ENCODE peak calls at places on chromosomes 13 and 19, in four cellular contexts. Y is K562, G is HCT116, I is HepG2. U is an unnamed sample.

GRCh38 chr19:947707-948533 is 22.1 kb downstream of the ARID3A start:
- DNase-seq in Y (no peak), G (no peak), I (no peak), U (no peak)

GRCh38 chr13:99805361-99805760 is 166.2 kb downstream of the ZIC5 start:
- DNase-seq in Y (no peak), G (no peak), I (no peak), U (no peak)

GRCh38 chr13:77422724-77423123 is 95.8 kb upstream of the MYCBP2 start:
- DNase-seq in Y (no peak), G (no peak), I (no peak), U (no peak)

GRCh38 chr13:112850273-112850672 is 118.7 kb upstream of the MCF2L start:
- DNase-seq in Y (no peak), G (no peak), I (no peak), U (no peak)

GRCh38 chr19:38401148-38401547 is 1.7 kb upstream of the FAM98C start:
- DNase-seq in Y (no peak), G (no peak), I (peak), U (no peak)

GRCh38 chr19:6890938-6891337 is 3.6 kb downstream of the ADGRE1 start:
- DNase-seq in Y (no peak), G (no peak), I (no peak), U (no peak)

GRCh38 chr13:70523622-70524021 is 415.4 kb upstream of the KLHL1 start:
- DNase-seq in Y (no peak), G (no peak), I (no peak), U (no peak)

GRCh38 chr19:29671393-29672076 is 6.3 kb downstream of the PLEKHF1 start:
- DNase-seq in Y (peak), G (no peak), I (peak), U (no peak)

GRCh38 chr13:42354246-42355117 is 82.5 kb downstream of the AKAP11 start:
- DNase-seq in Y (peak), G (no peak), I (no peak), U (no peak)

GRCh38 chr19:39131255-39131755 is 5.7 kb downstream of the PAK4 start:
- DNase-seq in Y (no peak), G (no peak), I (no peak), U (no peak)

GRCh38 chr19:8702350-8702749 is 3.8 kb upstream of the ACTL9 start:
- DNase-seq in Y (peak), G (no peak), I (no peak), U (no peak)

GRCh38 chr13:43861863-43862262 is 17.7 kb downstream of the CCDC122 start:
- DNase-seq in Y (no peak), G (no peak), I (no peak), U (no peak)

GRCh38 chr13:35475960-35476943 is at the start of gene MAB21L1:
- DNase-seq in Y (no peak), G (no peak), I (no peak), U (no peak)

GRCh38 chr13:32627793-32628192 is 41.5 kb downstream of the PDS5B start:
- DNase-seq in Y (no peak), G (no peak), I (no peak), U (no peak)

GRCh38 chr13:51895906-51896888 is 34.4 kb downstream of the CCDC70 start:
- DNase-seq in Y (peak), G (peak), I (peak), U (peak)
- TF ChIP-seq TCF7L2 in Y (no peak), G (no peak), I (no peak), U (no peak)

GRCh38 chr13:22839554-22840286 is 341.1 kb upstream of the SGCG start:
- DNase-seq in Y (peak), G (no peak), I (no peak), U (no peak)
- H3K4me3 ChIP-seq in Y (no peak), G (no peak), I (no peak), U (no peak)

GRCh38 chr19:18867199-18867598 is 28.8 kb downstream of the CERS1 start:
- DNase-seq in Y (no peak), G (no peak), I (no peak), U (no peak)

GRCh38 chr19:18866800-18867123 is 29.2 kb downstream of the CERS1 start:
- DNase-seq in Y (no peak), G (no peak), I (no peak), U (no peak)

GRCh38 chr19:18867751-18868150 is 28.2 kb downstream of the CERS1 start:
- DNase-seq in Y (no peak), G (no peak), I (no peak), U (no peak)

GRCh38 chr19:18865106-18865972 is 30.6 kb downstream of the CERS1 start:
- DNase-seq in Y (no peak), G (no peak), I (no peak), U (no peak)

GRCh38 chr19:18865973-18866799 is 29.8 kb downstream of the CERS1 start:
- DNase-seq in Y (peak), G (no peak), I (peak), U (no peak)
- TF ChIP-seq TCF7L2 in Y (no peak), G (no peak), I (no peak), U (no peak)

GRCh38 chr19:46179076-46179740 is 31.2 kb downstream of the IGFL2 start:
- DNase-seq in Y (no peak), G (no peak), I (no peak), U (no peak)
- H3K4me3 ChIP-seq in Y (no peak), G (no peak), I (no peak), U (no peak)

GRCh38 chr13:76379341-76380105 is 506.7 kb downstream of the KCTD12 start:
- DNase-seq in Y (no peak), G (no peak), I (no peak), U (no peak)

GRCh38 chr13:76378767-76379166 is 507.4 kb downstream of the KCTD12 start:
- DNase-seq in Y (no peak), G (no peak), I (no peak), U (no peak)

GRCh38 chr13:76383671-76384461 is 502.3 kb downstream of the KCTD12 start:
- DNase-seq in Y (no peak), G (no peak), I (no peak), U (peak)

GRCh38 chr13:76385606-76386005 is 500.6 kb downstream of the KCTD12 start:
- DNase-seq in Y (no peak), G (no peak), I (no peak), U (no peak)

DNA sequence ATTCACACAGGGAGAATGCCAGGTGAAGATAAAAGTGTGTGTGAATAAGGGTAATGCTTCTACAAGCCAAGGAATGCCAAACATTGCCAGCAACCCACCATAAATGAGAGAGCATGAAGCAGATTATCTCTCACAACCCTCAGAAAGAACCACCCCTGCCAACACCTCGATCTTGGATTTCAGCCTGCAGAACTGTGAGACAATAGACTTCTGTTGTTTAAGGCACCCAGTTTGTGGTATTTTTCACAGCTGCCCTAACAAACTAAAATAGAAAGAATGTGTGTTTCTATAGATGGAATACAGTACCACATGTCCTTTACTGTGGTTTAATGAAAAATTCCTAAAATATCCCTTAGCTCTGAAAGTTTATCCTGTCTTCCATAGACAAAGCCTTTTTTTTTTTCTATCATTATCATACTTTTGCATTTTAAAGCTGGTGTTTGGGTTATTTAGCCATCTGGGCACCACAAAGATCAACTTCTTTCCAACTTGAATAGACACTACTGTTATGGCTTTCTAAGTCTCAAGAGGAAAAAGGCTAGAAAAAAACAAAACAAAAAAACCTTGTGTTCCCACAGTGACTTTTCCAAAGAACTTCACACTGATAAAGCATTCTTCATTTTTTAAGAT is 505.7 kb downstream of the KCTD12 start:
- DNase-seq in Y (no peak), G (no peak), I (no peak), U (no peak)
- TF ChIP-seq TCF7L2 in Y (no peak), G (no peak), I (no peak), U (no peak)

DNA sequence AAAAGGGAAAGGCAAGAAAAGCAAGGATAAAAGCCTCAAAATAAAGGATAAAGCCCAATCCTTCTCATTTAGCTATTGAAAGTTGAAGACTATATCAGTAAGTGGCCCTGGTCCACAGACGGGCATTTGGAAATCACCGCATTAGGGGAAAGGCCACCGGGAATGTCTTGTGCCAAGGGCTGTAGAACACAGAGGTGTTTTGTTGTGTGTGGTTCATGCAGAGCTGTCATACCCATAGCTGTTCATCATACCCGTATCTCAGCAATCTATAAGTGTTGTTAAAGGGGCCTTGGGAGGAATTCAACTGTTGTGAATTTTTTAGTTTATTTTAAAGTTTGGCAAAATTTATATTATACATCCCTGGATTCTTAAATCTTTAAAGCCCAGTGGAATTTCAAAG is 33.0 kb downstream of the DLEU7 start:
- DNase-seq in Y (no peak), G (no peak), I (no peak), U (no peak)
- H3K4me3 ChIP-seq in Y (no peak), G (no peak), I (no peak), U (no peak)

GRCh38 chr13:60612593-60612992 is 215.6 kb downstream of the TDRD3 start:
- DNase-seq in Y (no peak), G (no peak), I (no peak), U (no peak)
- TF ChIP-seq TCF7L2 in Y (no peak), G (no peak), I (no peak), U (no peak)

GRCh38 chr19:3443840-3444694 is 36.3 kb downstream of the SMIM24 start:
- DNase-seq in Y (no peak), G (no peak), I (peak), U (no peak)
- H3K4me3 ChIP-seq in Y (no peak), G (no peak), I (no peak), U (no peak)

U was measured in Panc1.